ENCODE peak calls at places on chromosomes 3 and 15, in five cellular contexts. One of them, this sample, is unnamed.
A peak's percentile ranks its signal among the peaks of the same experiment; 100 is the strongest.

GRCh38 chr3:181564222-181564621 is 147.5 kb upstream of the SOX2 start:
- DNase-seq in activated naive CD8-positive, alpha-beta T cell treated with anti-CD3 and anti-CD28 coated beads, Interleukin-2, amount 50 U/mL, for 16 hours: no peak
- DNase-seq in omental fat pad: no peak
- DNase-seq in KBM-7: no peak
- DNase-seq in activated CD8-positive, alpha-beta memory T cell treated with anti-CD3 and anti-CD28 coated beads for 4 hours: no peak
- DNase-seq in this sample: no peak

GRCh38 chr3:126300761-126301481 is 56.3 kb downstream of the KLF15 start:
- DNase-seq in omental fat pad: no peak
- DNase-seq in activated CD8-positive, alpha-beta memory T cell treated with anti-CD3 and anti-CD28 coated beads for 4 hours: no peak
- DNase-seq in activated naive CD8-positive, alpha-beta T cell treated with anti-CD3 and anti-CD28 coated beads, Interleukin-2, amount 50 U/mL, for 16 hours: no peak
- DNase-seq in KBM-7: no peak
- DNase-seq in this sample: no peak

GRCh38 chr3:79587150-79587549 is 180.6 kb downstream of the ROBO1 start:
- DNase-seq in activated naive CD8-positive, alpha-beta T cell treated with anti-CD3 and anti-CD28 coated beads, Interleukin-2, amount 50 U/mL, for 16 hours: no peak
- DNase-seq in activated CD8-positive, alpha-beta memory T cell treated with anti-CD3 and anti-CD28 coated beads for 4 hours: no peak
- DNase-seq in omental fat pad: no peak
- DNase-seq in KBM-7: no peak
- DNase-seq in this sample: no peak

GRCh38 chr3:152331018-152331541 is 62.4 kb downstream of the MBNL1 start:
- DNase-seq in activated naive CD8-positive, alpha-beta T cell treated with anti-CD3 and anti-CD28 coated beads, Interleukin-2, amount 50 U/mL, for 16 hours: no peak
- DNase-seq in activated CD8-positive, alpha-beta memory T cell treated with anti-CD3 and anti-CD28 coated beads for 4 hours: no peak
- DNase-seq in KBM-7: no peak
- DNase-seq in omental fat pad: no peak
- DNase-seq in this sample: no peak

GRCh38 chr3:152480282-152480953 is 211.7 kb downstream of the MBNL1 start:
- DNase-seq in KBM-7: no peak
- DNase-seq in omental fat pad: no peak
- DNase-seq in activated naive CD8-positive, alpha-beta T cell treated with anti-CD3 and anti-CD28 coated beads, Interleukin-2, amount 50 U/mL, for 16 hours: no peak
- DNase-seq in activated CD8-positive, alpha-beta memory T cell treated with anti-CD3 and anti-CD28 coated beads for 4 hours: no peak
- DNase-seq in this sample: no peak

GRCh38 chr15:59647085-59647484 is 10.2 kb downstream of the GTF2A2 start:
- DNase-seq in omental fat pad: no peak
- DNase-seq in KBM-7: no peak
- DNase-seq in activated CD8-positive, alpha-beta memory T cell treated with anti-CD3 and anti-CD28 coated beads for 4 hours: no peak
- DNase-seq in activated naive CD8-positive, alpha-beta T cell treated with anti-CD3 and anti-CD28 coated beads, Interleukin-2, amount 50 U/mL, for 16 hours: no peak
- DNase-seq in this sample: no peak

GRCh38 chr3:30245805-30246622 is 360.4 kb upstream of the TGFBR2 start:
- DNase-seq in KBM-7: no peak
- DNase-seq in omental fat pad: no peak
- DNase-seq in activated CD8-positive, alpha-beta memory T cell treated with anti-CD3 and anti-CD28 coated beads for 4 hours: no peak
- DNase-seq in activated naive CD8-positive, alpha-beta T cell treated with anti-CD3 and anti-CD28 coated beads, Interleukin-2, amount 50 U/mL, for 16 hours: no peak
- DNase-seq in this sample: no peak

GRCh38 chr3:107404727-107405519 is 27.7 kb downstream of the CCDC54 start:
- DNase-seq in activated CD8-positive, alpha-beta memory T cell treated with anti-CD3 and anti-CD28 coated beads for 4 hours: no peak
- DNase-seq in activated naive CD8-positive, alpha-beta T cell treated with anti-CD3 and anti-CD28 coated beads, Interleukin-2, amount 50 U/mL, for 16 hours: no peak
- DNase-seq in KBM-7: no peak
- DNase-seq in omental fat pad: no peak
- DNase-seq in this sample: peak; percentile 22

GRCh38 chr15:57224664-57225063 is 151.6 kb upstream of the CGNL1 start:
- DNase-seq in activated naive CD8-positive, alpha-beta T cell treated with anti-CD3 and anti-CD28 coated beads, Interleukin-2, amount 50 U/mL, for 16 hours: no peak
- DNase-seq in KBM-7: no peak
- DNase-seq in omental fat pad: no peak
- DNase-seq in activated CD8-positive, alpha-beta memory T cell treated with anti-CD3 and anti-CD28 coated beads for 4 hours: no peak
- DNase-seq in this sample: no peak

GRCh38 chr3:49403891-49404290 is 7.9 kb downstream of the RHOA start:
- DNase-seq in omental fat pad: no peak
- DNase-seq in KBM-7: no peak
- DNase-seq in activated naive CD8-positive, alpha-beta T cell treated with anti-CD3 and anti-CD28 coated beads, Interleukin-2, amount 50 U/mL, for 16 hours: no peak
- DNase-seq in activated CD8-positive, alpha-beta memory T cell treated with anti-CD3 and anti-CD28 coated beads for 4 hours: no peak
- DNase-seq in this sample: no peak

GRCh38 chr15:59152694-59153450 is 47.9 kb downstream of the CCNB2 start:
- DNase-seq in activated naive CD8-positive, alpha-beta T cell treated with anti-CD3 and anti-CD28 coated beads, Interleukin-2, amount 50 U/mL, for 16 hours: no peak
- DNase-seq in activated CD8-positive, alpha-beta memory T cell treated with anti-CD3 and anti-CD28 coated beads for 4 hours: no peak
- DNase-seq in omental fat pad: no peak
- DNase-seq in KBM-7: no peak
- DNase-seq in this sample: no peak

GRCh38 chr3:22296641-22297040 is 545.6 kb upstream of the ZNF385D start:
- DNase-seq in omental fat pad: no peak
- DNase-seq in activated CD8-positive, alpha-beta memory T cell treated with anti-CD3 and anti-CD28 coated beads for 4 hours: no peak
- DNase-seq in KBM-7: no peak
- DNase-seq in activated naive CD8-positive, alpha-beta T cell treated with anti-CD3 and anti-CD28 coated beads, Interleukin-2, amount 50 U/mL, for 16 hours: no peak
- DNase-seq in this sample: no peak

GRCh38 chr3:131221731-131222130 is 159.8 kb upstream of the NUDT16 start:
- DNase-seq in omental fat pad: no peak
- DNase-seq in activated CD8-positive, alpha-beta memory T cell treated with anti-CD3 and anti-CD28 coated beads for 4 hours: no peak
- DNase-seq in activated naive CD8-positive, alpha-beta T cell treated with anti-CD3 and anti-CD28 coated beads, Interleukin-2, amount 50 U/mL, for 16 hours: no peak
- DNase-seq in KBM-7: no peak
- DNase-seq in this sample: no peak

GRCh38 chr15:91946914-91947313 is 93.4 kb downstream of the SLCO3A1 start:
- DNase-seq in activated naive CD8-positive, alpha-beta T cell treated with anti-CD3 and anti-CD28 coated beads, Interleukin-2, amount 50 U/mL, for 16 hours: no peak
- DNase-seq in activated CD8-positive, alpha-beta memory T cell treated with anti-CD3 and anti-CD28 coated beads for 4 hours: no peak
- DNase-seq in KBM-7: no peak
- DNase-seq in omental fat pad: no peak
- DNase-seq in this sample: no peak

GRCh38 chr3:153052096-153052460 is 109.9 kb upstream of the RAP2B start:
- DNase-seq in KBM-7: peak; percentile 53
- DNase-seq in activated naive CD8-positive, alpha-beta T cell treated with anti-CD3 and anti-CD28 coated beads, Interleukin-2, amount 50 U/mL, for 16 hours: no peak
- DNase-seq in omental fat pad: no peak
- DNase-seq in activated CD8-positive, alpha-beta memory T cell treated with anti-CD3 and anti-CD28 coated beads for 4 hours: no peak
- DNase-seq in this sample: no peak

GRCh38 chr3:632571-633170 is 436.1 kb downstream of the CHL1 start:
- DNase-seq in KBM-7: peak; percentile 75
- DNase-seq in activated CD8-positive, alpha-beta memory T cell treated with anti-CD3 and anti-CD28 coated beads for 4 hours: no peak
- DNase-seq in activated naive CD8-positive, alpha-beta T cell treated with anti-CD3 and anti-CD28 coated beads, Interleukin-2, amount 50 U/mL, for 16 hours: no peak
- DNase-seq in omental fat pad: no peak
- DNase-seq in this sample: peak; percentile 84

GRCh38 chr15:59632714-59633113 is 21.1 kb downstream of the GCNT3 start:
- DNase-seq in KBM-7: no peak
- DNase-seq in omental fat pad: no peak
- DNase-seq in activated CD8-positive, alpha-beta memory T cell treated with anti-CD3 and anti-CD28 coated beads for 4 hours: no peak
- DNase-seq in activated naive CD8-positive, alpha-beta T cell treated with anti-CD3 and anti-CD28 coated beads, Interleukin-2, amount 50 U/mL, for 16 hours: no peak
- DNase-seq in this sample: peak; percentile 49

GRCh38 chr3:43707266-43707665 is 16.5 kb downstream of the ABHD5 start:
- DNase-seq in activated CD8-positive, alpha-beta memory T cell treated with anti-CD3 and anti-CD28 coated beads for 4 hours: no peak
- DNase-seq in activated naive CD8-positive, alpha-beta T cell treated with anti-CD3 and anti-CD28 coated beads, Interleukin-2, amount 50 U/mL, for 16 hours: no peak
- DNase-seq in KBM-7: no peak
- DNase-seq in omental fat pad: no peak
- DNase-seq in this sample: no peak

GRCh38 chr3:51967384-51968174 is at the start of gene PCBP4:
- DNase-seq in activated naive CD8-positive, alpha-beta T cell treated with anti-CD3 and anti-CD28 coated beads, Interleukin-2, amount 50 U/mL, for 16 hours: no peak
- DNase-seq in activated CD8-positive, alpha-beta memory T cell treated with anti-CD3 and anti-CD28 coated beads for 4 hours: no peak
- DNase-seq in omental fat pad: no peak
- DNase-seq in KBM-7: no peak
- DNase-seq in this sample: peak; percentile 79

GRCh38 chr3:102471001-102471400 is 36.2 kb downstream of the ZPLD1 start:
- DNase-seq in omental fat pad: no peak
- DNase-seq in KBM-7: no peak
- DNase-seq in activated CD8-positive, alpha-beta memory T cell treated with anti-CD3 and anti-CD28 coated beads for 4 hours: no peak
- DNase-seq in activated naive CD8-positive, alpha-beta T cell treated with anti-CD3 and anti-CD28 coated beads, Interleukin-2, amount 50 U/mL, for 16 hours: no peak
- DNase-seq in this sample: peak; percentile 54

GRCh38 chr15:93173369-93173768 is 84.4 kb upstream of the RGMA start:
- DNase-seq in KBM-7: no peak
- DNase-seq in activated CD8-positive, alpha-beta memory T cell treated with anti-CD3 and anti-CD28 coated beads for 4 hours: no peak
- DNase-seq in omental fat pad: no peak
- DNase-seq in activated naive CD8-positive, alpha-beta T cell treated with anti-CD3 and anti-CD28 coated beads, Interleukin-2, amount 50 U/mL, for 16 hours: no peak
- DNase-seq in this sample: no peak